ENCODE peak calls at places on chromosomes 16 and 17, in six cellular contexts. E, Y, R, L, G and H are unnamed samples. For H3K9me3 and H3K36me3, the result is how much of the 10 kb centered on the place peaks cover.

GRCh38 chr17:9760336-9760735 is 31.1 kb downstream of the DHRS7C start:
- DNase-seq in Y (no peak), R (no peak), L (no peak), E (no peak), G (no peak), H (no peak)

GRCh38 chr17:31202968-31203367 is 94.1 kb downstream of the OMG start:
- DNase-seq in G (no peak), R (no peak), E (peak), L (no peak), Y (no peak), H (no peak)

GRCh38 chr17:17789828-17790672 is 46.7 kb downstream of the SREBF1 start:
- DNase-seq in E (no peak), L (no peak), R (no peak), Y (no peak), G (no peak), H (no peak)

GRCh38 chr17:46979023-46979870 is at the start of gene RPRML:
- DNase-seq in G (peak), R (no peak), Y (peak), E (no peak), L (peak), H (peak)

GRCh38 chr17:42632949-42633444 is 23.5 kb downstream of the TUBG1 start:
- DNase-seq in E (no peak), Y (no peak), R (no peak), G (no peak), L (no peak), H (no peak)

GRCh38 chr17:14359251-14359939 is 58.5 kb downstream of the HS3ST3B1 start:
- DNase-seq in R (no peak), Y (no peak), G (peak), L (no peak), E (no peak), H (no peak)

GRCh38 chr17:43832976-43833829 is at the start of gene MPP3:
- DNase-seq in E (peak), G (no peak), Y (peak), L (peak), R (peak), H (peak)

GRCh38 chr17:46167826-46168569 is 25.2 kb downstream of the KANSL1 start:
- DNase-seq in Y (no peak), G (no peak), L (peak), E (peak), R (no peak), H (no peak)

GRCh38 chr16:24035127-24035842 is 199.5 kb downstream of the PRKCB start:
- DNase-seq in L (no peak), E (no peak), Y (no peak), R (peak), G (no peak), H (no peak)

GRCh38 chr16:6573577-6573976 is 759.1 kb upstream of the RBFOX1 start:
- DNase-seq in L (no peak), G (no peak), E (no peak), Y (peak), R (peak), H (no peak)

GRCh38 chr16:12976936-12977335 is 75.5 kb downstream of the SHISA9 start:
- DNase-seq in L (no peak), R (no peak), E (no peak), G (no peak), Y (no peak), H (no peak)

GRCh38 chr17:18027280-18027679 is 11.7 kb downstream of the ATPAF2 start:
- DNase-seq in G (no peak), E (no peak), R (no peak), L (no peak), Y (no peak), H (peak)

GRCh38 chr16:53089434-53090270 is 34.9 kb downstream of the CHD9 start:
- DNase-seq in Y (no peak), L (no peak), E (no peak), G (no peak), R (peak), H (peak)

GRCh38 chr17:6786618-6787017 is 10.6 kb downstream of the FBXO39 start:
- DNase-seq in Y (no peak), E (peak), G (no peak), R (no peak), L (peak), H (peak)

GRCh38 chr17:75619506-75620431 is 13.5 kb upstream of the SMIM5 start:
- DNase-seq in Y (peak), G (peak), R (no peak), L (peak), E (peak), H (peak)

DNA sequence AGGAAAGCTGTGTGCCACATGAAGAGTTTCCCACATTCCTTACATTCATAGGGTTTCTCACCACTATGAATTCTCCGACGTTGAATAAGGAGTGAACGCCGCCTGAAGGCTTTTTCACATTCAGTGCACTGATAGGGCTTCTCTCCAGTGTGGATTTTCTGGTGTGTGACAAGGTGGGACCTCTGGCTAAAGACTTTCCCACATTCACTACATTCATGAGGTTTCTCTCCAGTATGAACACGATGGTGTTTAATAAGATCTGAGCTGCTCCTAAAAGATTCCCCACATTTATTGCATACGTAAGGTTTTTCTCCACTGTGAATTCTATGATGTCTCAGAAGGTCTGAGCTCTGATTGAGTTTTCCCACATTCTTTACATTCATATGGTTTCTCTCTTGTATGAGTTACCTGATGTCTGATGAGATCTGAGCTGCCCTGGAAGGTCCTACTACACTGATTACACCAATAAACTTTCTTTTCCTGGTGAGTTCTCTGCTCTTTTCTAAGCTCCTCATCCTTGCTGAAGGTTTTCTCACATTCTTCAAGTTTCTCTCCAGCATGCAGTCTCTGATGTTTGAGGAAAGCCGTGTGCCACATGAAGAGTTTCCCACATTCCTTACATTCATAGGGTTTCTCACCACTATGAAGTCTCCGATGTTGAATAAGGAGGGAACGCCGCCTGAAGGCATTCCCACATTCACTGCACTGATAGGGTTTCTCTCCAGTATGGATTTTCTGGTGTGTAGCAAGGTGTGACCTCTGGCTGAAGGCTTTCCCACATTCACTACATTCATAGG is 10.0 kb downstream of the ZNF594 start:
- DNase-seq in G (no peak), Y (no peak), L (no peak), R (no peak), E (no peak), H (no peak)
- H3K9me3 ChIP-seq in G (under half), Y (under half), L (under half), R (half or more), E (half or more), H (under half)

GRCh38 chr16:67372664-67373063 is 20.6 kb downstream of the TPPP3 start:
- DNase-seq in G (peak), Y (no peak), E (peak), R (no peak), L (peak), H (no peak)
- TF ChIP-seq CTCF in G (peak), Y (no peak), E (peak), R (no peak), L (peak), H (peak)

DNA sequence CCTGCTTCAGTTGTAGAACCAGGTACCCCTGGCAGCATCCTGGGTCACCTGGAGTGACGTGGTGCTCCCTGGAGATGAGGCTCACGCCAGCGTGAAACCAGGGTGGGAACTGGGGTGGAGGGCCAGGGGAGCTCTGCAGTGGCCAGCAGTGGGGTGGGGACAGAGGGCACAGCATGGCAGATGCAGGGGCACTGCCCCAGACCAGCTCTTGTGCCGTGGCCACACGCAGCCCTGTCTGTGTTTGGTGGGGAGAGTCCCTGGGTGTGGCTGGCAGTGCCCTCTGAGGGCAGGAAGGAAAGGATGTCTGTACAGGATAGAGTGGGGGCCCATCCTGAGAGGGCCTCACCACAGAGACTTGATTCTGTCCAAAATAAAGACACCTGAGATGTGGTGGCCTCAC is 24.5 kb downstream of the ZNF750 start:
- DNase-seq in R (no peak), Y (no peak), G (no peak), E (no peak), L (no peak), H (no peak)
- H3K36me3 ChIP-seq in R (under half), Y (under half), G (half or more), E (under half), L (under half), H (under half)

DNA sequence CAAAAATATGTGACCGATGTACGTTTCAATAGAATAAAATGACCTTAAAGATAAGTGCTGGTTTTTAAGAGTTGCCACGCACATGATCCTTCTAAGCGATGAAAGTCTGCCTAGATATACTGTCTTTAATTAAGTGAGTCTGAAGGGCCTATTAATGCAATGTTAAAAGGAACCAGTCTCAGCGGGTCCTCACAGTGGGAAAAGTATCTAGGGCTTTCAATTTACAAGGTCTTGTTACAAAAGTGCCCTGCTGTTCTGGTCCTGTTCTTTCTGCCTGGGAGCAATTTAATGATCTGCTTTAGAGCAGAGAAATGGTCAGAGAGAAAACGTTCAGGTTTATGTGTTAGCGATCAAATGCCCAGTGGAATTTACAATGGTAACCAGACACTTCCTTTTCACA is 864.0 kb downstream of the KCNJ2 start:
- DNase-seq in E (no peak), L (no peak), R (no peak), G (no peak), Y (no peak), H (no peak)
- H3K9me3 ChIP-seq in E (under half), L (under half), R (under half), G (under half), Y (under half), H (under half)

DNA sequence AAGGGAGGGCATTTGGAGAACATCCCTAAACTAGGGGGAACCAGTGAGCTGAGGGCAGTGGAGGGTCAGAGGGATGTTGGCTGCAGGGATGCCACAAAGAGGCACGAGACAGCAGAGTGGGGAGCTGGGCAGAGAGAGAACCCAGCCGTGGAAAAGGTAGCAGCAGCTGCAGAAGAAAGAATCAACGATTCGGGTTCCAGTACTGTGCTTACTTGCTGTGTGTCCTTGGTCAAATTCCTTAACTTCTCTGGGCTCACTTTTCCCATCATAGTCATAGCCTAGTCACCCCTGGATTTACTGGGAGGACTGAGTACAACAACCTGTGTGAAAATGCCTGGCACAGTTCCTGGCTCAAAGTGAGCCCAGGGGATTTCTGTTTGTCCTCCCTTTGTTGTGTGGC is 12.8 kb upstream of the MMP2 start:
- DNase-seq in E (no peak), L (no peak), Y (no peak), G (no peak), R (no peak), H (no peak)
- TF ChIP-seq CTCF in E (no peak), L (no peak), Y (no peak), G (no peak), R (no peak), H (no peak)

DNA sequence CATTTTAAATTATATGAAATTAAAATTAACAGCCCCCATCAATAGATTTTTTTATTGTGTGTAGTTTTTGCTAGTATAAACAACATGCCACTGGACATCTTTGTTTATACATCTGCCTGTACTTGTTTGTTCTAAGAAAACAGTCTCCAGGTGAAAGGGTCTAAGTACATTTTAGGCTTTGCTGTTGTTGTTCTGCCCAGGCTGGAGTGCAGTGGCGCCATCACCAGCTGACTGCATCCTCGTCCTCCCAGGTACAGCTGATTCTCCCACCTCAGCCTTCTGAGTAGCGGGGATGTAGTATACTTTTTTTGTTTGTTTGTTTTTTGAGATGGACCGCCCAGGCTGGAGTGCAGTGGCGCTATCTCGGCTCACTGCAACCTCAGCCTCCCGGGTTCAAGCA is 25.5 kb downstream of the C17orf58 start:
- DNase-seq in L (no peak), Y (no peak), G (no peak), E (no peak), R (no peak), H (no peak)
- H3K36me3 ChIP-seq in L (under half), Y (under half), G (half or more), E (under half), R (under half), H (under half)

GRCh38 chr17:27065588-27065987 is 228.3 kb upstream of the WSB1 start:
- DNase-seq in G (no peak), E (no peak), R (no peak), L (no peak), Y (no peak), H (no peak)
- H3K9me3 ChIP-seq in G (under half), E (under half), R (under half), L (under half), Y (under half), H (under half)

GRCh38 chr17:72030067-72030899 is 90.5 kb upstream of the SOX9 start:
- DNase-seq in E (peak), R (peak), Y (peak), G (peak), L (peak), H (peak)
- TF ChIP-seq CTCF in E (peak), R (peak), Y (no peak), G (peak), L (peak), H (peak)

DNA sequence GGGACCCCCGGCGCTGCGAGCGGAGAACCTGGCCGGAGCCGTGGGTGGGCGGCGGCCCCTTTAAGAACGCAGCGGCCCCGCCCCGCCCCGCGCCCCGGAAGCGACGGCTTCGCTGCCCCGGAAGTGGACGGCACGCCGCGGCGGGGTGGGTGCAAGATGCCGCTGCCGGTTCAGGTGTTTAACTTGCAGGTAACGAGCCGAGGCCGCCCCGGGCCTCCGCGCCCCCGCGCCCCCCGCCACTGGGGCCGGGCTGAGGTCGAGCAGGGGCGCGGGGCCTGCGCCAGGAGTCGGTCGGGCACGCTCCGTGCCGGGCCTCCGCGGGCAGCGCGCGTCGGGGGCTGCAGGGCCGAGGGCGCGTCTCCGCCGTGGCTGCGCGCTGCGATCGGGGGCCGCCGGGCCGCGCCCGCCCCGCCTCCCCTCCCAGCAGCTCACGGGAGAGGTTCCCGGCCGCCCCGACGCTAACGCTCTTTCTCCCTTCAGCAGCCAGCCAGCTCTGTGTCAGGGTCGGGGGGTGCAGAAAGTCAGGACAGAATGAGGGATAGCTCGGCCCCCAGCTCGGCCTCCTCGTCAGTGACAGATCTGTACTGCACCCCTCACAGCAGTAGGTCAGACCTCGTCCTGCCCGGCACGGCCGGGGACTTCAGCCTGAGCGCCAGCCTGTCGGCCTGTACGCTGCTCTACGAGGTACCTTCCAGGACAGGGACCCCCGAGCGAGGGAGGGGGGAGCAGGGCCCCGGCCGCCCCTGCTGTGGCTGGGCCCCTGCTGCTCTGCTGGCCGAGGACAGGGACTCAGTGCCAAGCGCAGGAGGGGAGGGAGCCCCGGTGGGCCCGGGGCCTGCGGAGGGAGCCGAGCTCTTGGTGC is at the start of the genes GPS1 and RFNG:
- DNase-seq in R (peak), Y (peak), G (peak), L (peak), E (peak), H (peak)
- H3K36me3 ChIP-seq in R (under half), Y (under half), G (under half), L (under half), E (half or more), H (under half)